ENCODE peak calls at places on chromosomes 16 and 17, in six cellular contexts. Y is PC-3, B is HAP-1, P is uterus, Q is AG04450, T is MM.1S. A is an unnamed sample.

GRCh38 chr17:42843358-42843934 is 934 bp upstream of the AOC2 start:
- DNase-seq in T (no peak), B (peak), Q (peak), Y (peak), P (no peak), A (peak)

GRCh38 chr17:73872816-73873215 is 228.6 kb upstream of the SDK2 start:
- DNase-seq in Y (no peak), T (no peak), Q (no peak), P (no peak), B (no peak), A (no peak)

GRCh38 chr16:27402964-27403600 is 1.1 kb downstream of the IL21R start:
- DNase-seq in Q (no peak), Y (no peak), B (no peak), P (no peak), T (no peak), A (no peak)

GRCh38 chr16:21156767-21157467 is 1.6 kb upstream of the LDAF1 start:
- DNase-seq in T (peak), Y (peak), P (peak), B (peak), Q (no peak), A (peak)

GRCh38 chr17:40167685-40168261 is 9.5 kb upstream of the RAPGEFL1 start:
- DNase-seq in T (no peak), Q (no peak), P (no peak), Y (no peak), B (no peak), A (no peak)

GRCh38 chr16:55809851-55810250 is 23.0 kb downstream of the CES1 start:
- DNase-seq in T (no peak), P (no peak), B (no peak), Y (no peak), Q (no peak), A (no peak)

GRCh38 chr16:28188085-28188916 is 23.5 kb downstream of the XPO6 start:
- DNase-seq in T (peak), Q (no peak), P (no peak), B (no peak), Y (no peak), A (no peak)

GRCh38 chr17:27522028-27522639 is 65.9 kb downstream of the KSR1 start:
- DNase-seq in T (no peak), B (no peak), Y (no peak), P (no peak), Q (no peak), A (no peak)

GRCh38 chr17:80458016-80458415 is 18.4 kb downstream of the NPTX1 start:
- DNase-seq in T (no peak), Q (no peak), P (no peak), Y (no peak), B (no peak), A (no peak)

GRCh38 chr17:3905017-3905486 is 11.2 kb downstream of the P2RX1 start:
- DNase-seq in Q (no peak), B (no peak), T (no peak), P (no peak), Y (no peak), A (no peak)

GRCh38 chr17:82424001-82424862 is 5.8 kb upstream of the OGFOD3 start:
- DNase-seq in B (peak), T (peak), P (peak), Q (no peak), Y (peak), A (peak)

GRCh38 chr16:4410335-4411075 is 5.9 kb downstream of the CORO7 start:
- DNase-seq in Q (peak), B (peak), T (no peak), P (no peak), Y (peak), A (no peak)